ENCODE peak calls at places on chromosomes 7 and 10, in eight cellular contexts. C, N, K, S, W, M, H and O are unnamed samples. For H3K4me1, the result is how much of the 10 kb centered on the place peaks cover.

GRCh38 chr10:71330789-71331404 is 11.8 kb downstream of the SLC29A3 start:
- ATAC-seq in H (no peak), K (no peak), M (no peak), S (no peak), W (no peak), N (no peak), C (no peak), O (no peak)

GRCh38 chr10:71679425-71679824 is 40.2 kb downstream of the C10orf105 start:
- ATAC-seq in W (peak), C (no peak), M (no peak), S (no peak), N (no peak), K (no peak), H (no peak), O (no peak)

GRCh38 chr7:94908204-94909022 is 1.0 kb downstream of the PPP1R9A start:
- ATAC-seq in C (peak), H (peak), N (peak), K (peak), S (no peak), W (peak), M (no peak), O (peak)

GRCh38 chr7:35908305-35909223 is 107.7 kb downstream of the SEPTIN7 start:
- ATAC-seq in W (no peak), C (no peak), K (no peak), N (no peak), H (peak), S (no peak), M (no peak), O (no peak)

GRCh38 chr10:102322914-102323313 is 72.6 kb upstream of the NFKB2 start:
- ATAC-seq in S (peak), C (no peak), W (no peak), K (no peak), M (no peak), N (no peak), H (no peak), O (no peak)

GRCh38 chr7:1926908-1927306 is 256.8 kb downstream of the ELFN1 start:
- ATAC-seq in M (no peak), K (no peak), W (no peak), H (no peak), N (no peak), S (no peak), C (no peak), O (no peak)

GRCh38 chr7:110877086-110877485 is 213.8 kb upstream of the LRRN3 start:
- ATAC-seq in K (no peak), W (no peak), S (no peak), N (no peak), M (no peak), C (no peak), H (no peak), O (no peak)

GRCh38 chr10:28541695-28542365 is 8.9 kb downstream of the WAC start:
- ATAC-seq in M (peak), N (peak), K (no peak), W (no peak), H (peak), C (peak), S (peak), O (no peak)

GRCh38 chr7:101598422-101598957 is 30.6 kb downstream of the MYL10 start:
- ATAC-seq in H (no peak), S (no peak), K (no peak), W (peak), M (no peak), N (peak), C (peak), O (no peak)

GRCh38 chr10:12547301-12547771 is 198.0 kb downstream of the CAMK1D start:
- ATAC-seq in S (no peak), H (no peak), W (peak), N (no peak), M (no peak), C (no peak), K (no peak), O (no peak)

GRCh38 chr10:124569623-124570470 is 108.2 kb downstream of the LHPP start:
- ATAC-seq in W (no peak), M (no peak), H (no peak), C (no peak), K (no peak), S (peak), N (no peak), O (no peak)

GRCh38 chr10:119375574-119376265 is 166.8 kb downstream of the RGS10 start:
- ATAC-seq in N (no peak), C (no peak), W (no peak), S (no peak), M (no peak), K (no peak), H (no peak), O (peak)

GRCh38 chr7:68841004-68841403 is 757.3 kb upstream of the AUTS2 start:
- ATAC-seq in N (no peak), W (no peak), M (no peak), C (no peak), H (no peak), S (no peak), K (no peak), O (peak)

GRCh38 chr10:612696-613095 is 76.8 kb downstream of the DIP2C start:
- ATAC-seq in K (no peak), H (no peak), C (no peak), S (no peak), M (no peak), N (no peak), W (no peak), O (peak)

GRCh38 chr7:91112902-91113321 is 151.3 kb upstream of the FZD1 start:
- ATAC-seq in C (no peak), N (no peak), K (no peak), W (no peak), S (no peak), M (no peak), H (no peak), O (no peak)

GRCh38 chr7:23105086-23105643 is 420 bp upstream of the KLHL7 start:
- ATAC-seq in W (no peak), H (peak), N (peak), S (peak), M (peak), C (peak), K (peak), O (no peak)

GRCh38 chr10:131993298-131993674 is 11.6 kb upstream of the BNIP3 start:
- ATAC-seq in S (no peak), M (no peak), N (no peak), W (no peak), H (no peak), C (no peak), K (no peak), O (no peak)

GRCh38 chr10:93267521-93267920 is 193.8 kb downstream of the CYP26A1 start:
- ATAC-seq in H (no peak), N (no peak), W (no peak), C (no peak), S (peak), K (no peak), M (no peak), O (no peak)

GRCh38 chr7:8913687-8914086 is 480.3 kb downstream of the NXPH1 start:
- ATAC-seq in K (no peak), M (no peak), H (no peak), S (no peak), C (no peak), W (no peak), N (no peak), O (no peak)

GRCh38 chr7:29508608-29509007 is 55.0 kb upstream of the PRR15 start:
- ATAC-seq in M (no peak), K (no peak), H (no peak), N (no peak), C (no peak), S (no peak), W (peak), O (no peak)

GRCh38 chr7:135745702-135746312 is 2.8 kb downstream of the FAM180A start:
- ATAC-seq in C (peak), H (no peak), K (no peak), S (no peak), W (no peak), N (no peak), M (peak), O (peak)

GRCh38 chr10:75733135-75733890 is 301.9 kb downstream of the LRMDA start:
- ATAC-seq in M (no peak), C (no peak), N (peak), S (no peak), W (no peak), K (no peak), H (no peak), O (no peak)

GRCh38 chr10:127881262-127881661 is 11.5 kb downstream of the CLRN3 start:
- ATAC-seq in H (no peak), C (no peak), S (no peak), N (peak), K (no peak), W (no peak), M (no peak), O (no peak)

GRCh38 chr7:32047801-32048200 is 22.4 kb downstream of the PDE1C start:
- ATAC-seq in K (no peak), C (no peak), H (no peak), M (no peak), N (no peak), W (no peak), S (no peak), O (no peak)

GRCh38 chr7:28330384-28331070 is 81.8 kb upstream of the CREB5 start:
- ATAC-seq in C (no peak), S (peak), K (no peak), N (no peak), M (no peak), W (no peak), H (no peak), O (no peak)

GRCh38 chr10:128929905-128930304 is 537.1 kb upstream of the MGMT start:
- ATAC-seq in C (no peak), S (no peak), H (no peak), K (no peak), M (no peak), N (no peak), W (no peak), O (peak)

GRCh38 chr10:13703997-13704536 is 117.3 kb downstream of the PRPF18 start:
- ATAC-seq in S (peak), M (no peak), K (no peak), W (no peak), C (no peak), H (no peak), N (no peak), O (no peak)

GRCh38 chr10:79250259-79250658 is 97.0 kb upstream of the PPIF start:
- ATAC-seq in C (no peak), K (no peak), N (no peak), H (no peak), S (peak), W (peak), M (no peak), O (no peak)

GRCh38 chr10:7107287-7107686 is 303.5 kb downstream of the SFMBT2 start:
- ATAC-seq in W (no peak), H (no peak), C (no peak), S (no peak), N (no peak), M (no peak), K (no peak), O (no peak)

GRCh38 chr10:63703113-63703670 is 182.0 kb downstream of the REEP3 start:
- ATAC-seq in W (no peak), H (no peak), C (no peak), N (no peak), K (no peak), M (peak), S (peak), O (no peak)

GRCh38 chr7:121410829-121411596 is 14.9 kb upstream of the FAM3C start:
- ATAC-seq in N (no peak), S (peak), H (no peak), C (no peak), M (peak), K (no peak), W (no peak), O (no peak)

GRCh38 chr7:77760809-77761453 is 37.3 kb downstream of the TMEM60 start:
- ATAC-seq in W (no peak), K (no peak), N (no peak), S (no peak), M (no peak), H (no peak), C (no peak), O (no peak)

GRCh38 chr7:111803015-111803758 is 240.9 kb upstream of the IMMP2L start:
- ATAC-seq in W (no peak), N (peak), K (no peak), S (no peak), H (no peak), M (no peak), C (no peak), O (no peak)

GRCh38 chr7:151717415-151717814 is 159.5 kb downstream of the PRKAG2 start:
- ATAC-seq in W (peak), K (no peak), C (no peak), M (no peak), H (no peak), N (no peak), S (no peak), O (no peak)

GRCh38 chr10:12655940-12656339 is 306.6 kb downstream of the CAMK1D start:
- ATAC-seq in W (no peak), S (peak), H (no peak), K (no peak), C (no peak), N (no peak), M (no peak), O (no peak)

GRCh38 chr10:96711048-96711713 is 9.1 kb downstream of the PIK3AP1 start:
- ATAC-seq in M (no peak), S (no peak), H (no peak), N (no peak), W (no peak), C (no peak), K (no peak), O (no peak)

GRCh38 chr7:80147543-80148376 is 13.1 kb downstream of the GNAI1 start:
- ATAC-seq in W (no peak), M (no peak), K (no peak), N (no peak), C (no peak), H (no peak), S (no peak), O (no peak)

GRCh38 chr10:132364594-132364970 is 32.4 kb upstream of the PWWP2B start:
- ATAC-seq in W (peak), M (no peak), N (peak), H (no peak), K (no peak), S (no peak), C (no peak), O (peak)

GRCh38 chr7:33669251-33669670 is 236.1 kb upstream of the BMPER start:
- ATAC-seq in S (no peak), C (no peak), H (no peak), K (no peak), M (no peak), N (peak), W (no peak), O (no peak)
- TF ChIP-seq POLR2AphosphoS5 in S (no peak), C (no peak), H (no peak), K (no peak), M (no peak), N (no peak), W (no peak), O (no peak)

GRCh38 chr10:62016477-62017140 is 115.1 kb downstream of the ARID5B start:
- ATAC-seq in H (no peak), M (no peak), S (peak), N (no peak), W (no peak), C (no peak), K (no peak), O (peak)
- H3K4me1 ChIP-seq in H (under half), M (under half), S (under half), N (under half), W (under half), C (under half), K (half or more), O (half or more)

GRCh38 chr10:114374141-114374791 is 30.0 kb downstream of the AFAP1L2 start:
- ATAC-seq in N (no peak), H (peak), W (no peak), C (no peak), S (no peak), K (peak), M (no peak), O (peak)
- TF ChIP-seq POLR2AphosphoS5 in N (no peak), H (no peak), W (no peak), C (no peak), S (no peak), K (no peak), M (no peak), O (peak)

GRCh38 chr10:73786512-73786885 is 1.1 kb downstream of the ZSWIM8 start:
- ATAC-seq in H (no peak), N (peak), K (no peak), W (no peak), S (no peak), M (no peak), C (no peak), O (no peak)
- H3K4me1 ChIP-seq in H (under half), N (under half), K (under half), W (under half), S (under half), M (under half), C (under half), O (under half)

DNA sequence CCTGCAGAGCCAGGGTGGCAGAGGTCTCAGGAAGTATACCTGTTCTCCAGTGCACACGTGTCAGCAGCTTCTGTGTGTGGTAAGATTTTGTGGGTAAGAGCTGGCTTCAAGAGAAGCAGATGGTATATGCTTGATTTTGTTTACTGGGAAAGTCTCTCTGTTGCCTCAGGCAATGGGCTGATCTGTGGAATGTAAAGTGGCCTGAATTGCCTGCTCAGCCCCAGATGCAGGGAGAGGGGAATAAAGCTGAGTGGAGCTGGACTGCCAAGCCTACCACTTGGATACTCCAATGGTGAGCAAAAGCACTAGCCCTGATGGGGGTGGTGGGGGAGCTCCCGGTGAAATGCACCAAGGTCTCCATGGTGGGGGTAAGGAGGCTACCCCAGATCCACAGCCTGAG is 156.1 kb downstream of the WDR11 start:
- ATAC-seq in W (peak), S (no peak), M (no peak), K (no peak), N (no peak), C (no peak), H (no peak), O (no peak)
- TF ChIP-seq POLR2AphosphoS5 in W (no peak), S (no peak), M (no peak), K (no peak), N (no peak), C (no peak), H (no peak), O (no peak)

GRCh38 chr10:46091834-46092522 is 45.9 kb upstream of the MSMB start:
- ATAC-seq in W (peak), H (peak), M (no peak), K (peak), C (no peak), N (peak), S (peak), O (no peak)

GRCh38 chr10:46094197-46094500 is 48.1 kb upstream of the MSMB start:
- ATAC-seq in C (no peak), M (no peak), W (no peak), S (no peak), K (no peak), H (no peak), N (no peak), O (no peak)

GRCh38 chr10:46090258-46090812 is 44.3 kb upstream of the MSMB start:
- ATAC-seq in W (no peak), N (peak), K (no peak), H (no peak), C (no peak), S (no peak), M (no peak), O (no peak)

GRCh38 chr10:46092523-46093195 is 46.6 kb upstream of the MSMB start:
- ATAC-seq in K (no peak), H (no peak), N (no peak), M (no peak), C (no peak), S (peak), W (no peak), O (no peak)

DNA sequence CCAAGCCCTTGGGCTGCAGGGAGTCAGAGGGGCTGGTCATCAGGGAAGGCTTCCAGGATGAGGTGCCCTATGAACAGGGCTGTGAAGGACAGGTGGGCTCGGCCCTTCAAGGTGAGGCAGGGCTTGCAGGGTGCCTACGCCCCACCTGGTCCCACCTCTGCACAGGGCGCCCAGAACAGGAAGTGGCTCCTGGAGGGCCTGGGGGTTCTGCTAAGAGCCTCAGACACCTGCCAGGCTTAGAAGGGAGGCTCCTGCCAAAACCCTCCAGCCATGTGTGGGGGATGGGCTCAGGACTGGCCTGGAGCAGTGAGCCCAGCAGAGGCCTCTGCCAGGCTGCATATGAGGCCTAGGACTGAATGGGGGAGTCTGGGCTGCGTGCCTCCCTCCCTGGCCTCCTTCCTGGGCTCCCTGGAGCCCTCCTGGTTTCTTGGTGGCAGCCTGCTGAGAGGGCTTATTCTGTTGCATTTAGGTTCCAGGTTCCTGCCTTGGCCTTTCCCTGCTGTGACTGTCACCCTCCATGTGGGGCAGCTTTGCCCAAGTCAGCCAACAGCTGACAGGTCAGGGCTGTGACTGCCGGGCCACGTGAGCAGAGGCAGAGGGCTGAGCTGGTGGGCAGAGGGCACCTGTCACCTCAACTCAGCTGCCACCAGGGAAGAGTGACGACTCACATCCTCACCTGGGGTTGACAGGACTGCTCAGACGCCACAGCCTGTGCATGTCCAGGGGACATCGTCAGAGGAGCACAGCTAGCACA is 45.2 kb upstream of the MSMB start:
- ATAC-seq in S (peak), C (no peak), M (no peak), H (peak), N (peak), W (no peak), K (peak), O (no peak)
- H3K4me1 ChIP-seq in S (under half), C (under half), M (under half), H (under half), N (half or more), W (under half), K (under half), O (under half)